ENCODE peak calls at places on chromosomes 2 and 18, in ten cellular contexts. One of them, this sample, is unnamed.

GRCh38 chr2:125471963-125472362 is 1184.0 kb upstream of the GYPC start:
- DNase-seq in lung microvascular endothelial cell: no peak
- DNase-seq in HFF-Myc: no peak
- DNase-seq in lung: no peak
- DNase-seq in activated T-helper 1 cell treated with Interleukin-2 at 50 U/mL for 16 hours: no peak
- DNase-seq in AG08395: peak
- DNase-seq in activated T-cell treated with anti-CD3 and anti-CD28 coated beads for 1 hour: no peak
- DNase-seq in HTR-8/SVneo: no peak
- DNase-seq in effector memory CD4-positive, alpha-beta T cell: no peak
- DNase-seq in C1 segment of cervical spinal cord: no peak
- DNase-seq in this sample: no peak

GRCh38 chr18:58754544-58755068 is 83.3 kb downstream of the MALT1 start:
- DNase-seq in lung microvascular endothelial cell: no peak
- DNase-seq in HFF-Myc: no peak
- DNase-seq in lung: no peak
- DNase-seq in activated T-helper 1 cell treated with Interleukin-2 at 50 U/mL for 16 hours: no peak
- DNase-seq in AG08395: no peak
- DNase-seq in activated T-cell treated with anti-CD3 and anti-CD28 coated beads for 1 hour: no peak
- DNase-seq in HTR-8/SVneo: no peak
- DNase-seq in effector memory CD4-positive, alpha-beta T cell: no peak
- DNase-seq in C1 segment of cervical spinal cord: no peak
- DNase-seq in this sample: peak

GRCh38 chr2:28528206-28528605 is 32.3 kb downstream of the PLB1 start:
- DNase-seq in lung microvascular endothelial cell: no peak
- DNase-seq in HFF-Myc: no peak
- DNase-seq in lung: no peak
- DNase-seq in activated T-helper 1 cell treated with Interleukin-2 at 50 U/mL for 16 hours: no peak
- DNase-seq in AG08395: no peak
- DNase-seq in activated T-cell treated with anti-CD3 and anti-CD28 coated beads for 1 hour: no peak
- DNase-seq in HTR-8/SVneo: no peak
- DNase-seq in effector memory CD4-positive, alpha-beta T cell: no peak
- DNase-seq in C1 segment of cervical spinal cord: no peak
- DNase-seq in this sample: no peak

GRCh38 chr2:190277234-190278112 is 42.2 kb downstream of the HIBCH start:
- DNase-seq in lung microvascular endothelial cell: peak
- DNase-seq in HFF-Myc: peak
- DNase-seq in lung: no peak
- DNase-seq in activated T-helper 1 cell treated with Interleukin-2 at 50 U/mL for 16 hours: no peak
- DNase-seq in AG08395: peak
- DNase-seq in activated T-cell treated with anti-CD3 and anti-CD28 coated beads for 1 hour: no peak
- DNase-seq in HTR-8/SVneo: peak
- DNase-seq in effector memory CD4-positive, alpha-beta T cell: no peak
- DNase-seq in C1 segment of cervical spinal cord: no peak
- DNase-seq in this sample: no peak

GRCh38 chr2:206740800-206741199 is 22.6 kb upstream of the DYTN start:
- DNase-seq in lung microvascular endothelial cell: no peak
- DNase-seq in HFF-Myc: no peak
- DNase-seq in lung: no peak
- DNase-seq in activated T-helper 1 cell treated with Interleukin-2 at 50 U/mL for 16 hours: no peak
- DNase-seq in AG08395: no peak
- DNase-seq in activated T-cell treated with anti-CD3 and anti-CD28 coated beads for 1 hour: no peak
- DNase-seq in HTR-8/SVneo: no peak
- DNase-seq in effector memory CD4-positive, alpha-beta T cell: no peak
- DNase-seq in C1 segment of cervical spinal cord: no peak
- DNase-seq in this sample: no peak

GRCh38 chr2:21220930-21221329 is 97.2 kb downstream of the TDRD15 start:
- DNase-seq in lung microvascular endothelial cell: peak
- DNase-seq in HFF-Myc: no peak
- DNase-seq in lung: no peak
- DNase-seq in activated T-helper 1 cell treated with Interleukin-2 at 50 U/mL for 16 hours: no peak
- DNase-seq in AG08395: no peak
- DNase-seq in activated T-cell treated with anti-CD3 and anti-CD28 coated beads for 1 hour: no peak
- DNase-seq in HTR-8/SVneo: no peak
- DNase-seq in effector memory CD4-positive, alpha-beta T cell: no peak
- DNase-seq in C1 segment of cervical spinal cord: no peak
- DNase-seq in this sample: no peak

GRCh38 chr2:189549440-189549832 is 31.1 kb downstream of the SLC40A1 start:
- DNase-seq in lung microvascular endothelial cell: peak
- DNase-seq in HFF-Myc: no peak
- DNase-seq in lung: no peak
- DNase-seq in activated T-helper 1 cell treated with Interleukin-2 at 50 U/mL for 16 hours: no peak
- DNase-seq in AG08395: peak
- DNase-seq in activated T-cell treated with anti-CD3 and anti-CD28 coated beads for 1 hour: no peak
- DNase-seq in HTR-8/SVneo: no peak
- DNase-seq in effector memory CD4-positive, alpha-beta T cell: no peak
- DNase-seq in C1 segment of cervical spinal cord: no peak
- DNase-seq in this sample: no peak

GRCh38 chr18:58528011-58528367 is 100.9 kb downstream of the ALPK2 start:
- DNase-seq in lung microvascular endothelial cell: no peak
- DNase-seq in HFF-Myc: no peak
- DNase-seq in lung: no peak
- DNase-seq in activated T-helper 1 cell treated with Interleukin-2 at 50 U/mL for 16 hours: no peak
- DNase-seq in AG08395: no peak
- DNase-seq in activated T-cell treated with anti-CD3 and anti-CD28 coated beads for 1 hour: no peak
- DNase-seq in HTR-8/SVneo: no peak
- DNase-seq in effector memory CD4-positive, alpha-beta T cell: no peak
- DNase-seq in C1 segment of cervical spinal cord: no peak
- DNase-seq in this sample: no peak

This sample was measured in naive thymus-derived CD8-positive, alpha-beta T cell.